ENCODE peak calls at places on chromosomes 3 and 15, in five cellular contexts. One of them, this sample, is unnamed.
A peak's percentile ranks its signal among the peaks of the same experiment; 100 is the strongest.

GRCh38 chr15:64982472-64982871 is 7.2 kb downstream of the SPG21 start:
- DNase-seq in omental fat pad: no peak
- DNase-seq in germinal center: no peak
- DNase-seq in testis: no peak
- DNase-seq in MG63: no peak
- DNase-seq in this sample: no peak

GRCh38 chr3:50347187-50347813 is 1.8 kb upstream of the ZMYND10 start:
- DNase-seq in omental fat pad: no peak
- DNase-seq in germinal center: peak; percentile 75
- DNase-seq in testis: peak; percentile 79
- DNase-seq in MG63: peak; percentile 52
- DNase-seq in this sample: peak; percentile 74

GRCh38 chr3:189833996-189834395 is 202.8 kb downstream of the TP63 start:
- DNase-seq in omental fat pad: no peak
- DNase-seq in germinal center: no peak
- DNase-seq in testis: no peak
- DNase-seq in MG63: no peak
- DNase-seq in this sample: no peak

GRCh38 chr3:172616061-172616461 is 92.8 kb upstream of the TNFSF10 start:
- DNase-seq in omental fat pad: no peak
- DNase-seq in germinal center: no peak
- DNase-seq in testis: no peak
- DNase-seq in MG63: no peak
- DNase-seq in this sample: no peak

GRCh38 chr3:195198424-195199346 is 72.3 kb downstream of the XXYLT1 start:
- DNase-seq in omental fat pad: no peak
- DNase-seq in germinal center: no peak
- DNase-seq in testis: no peak
- DNase-seq in MG63: no peak
- DNase-seq in this sample: no peak

GRCh38 chr15:56968821-56969220 is 50.4 kb downstream of the TCF12 start:
- DNase-seq in omental fat pad: no peak
- DNase-seq in germinal center: no peak
- DNase-seq in testis: no peak
- DNase-seq in MG63: no peak
- DNase-seq in this sample: no peak

GRCh38 chr3:146065573-146066006 is 95.4 kb downstream of the PLOD2 start:
- DNase-seq in omental fat pad: no peak
- DNase-seq in germinal center: no peak
- DNase-seq in testis: peak; percentile 34
- DNase-seq in MG63: no peak
- DNase-seq in this sample: no peak

GRCh38 chr3:168620854-168621253 is 525.1 kb upstream of the GOLIM4 start:
- DNase-seq in omental fat pad: no peak
- DNase-seq in germinal center: no peak
- DNase-seq in testis: peak; percentile 57
- DNase-seq in MG63: peak; percentile 9
- DNase-seq in this sample: no peak

GRCh38 chr3:115518100-115518852 is 105.0 kb upstream of the GAP43 start:
- DNase-seq in omental fat pad: peak; percentile 33
- DNase-seq in germinal center: no peak
- DNase-seq in testis: peak; percentile 81
- DNase-seq in MG63: peak; percentile 93
- DNase-seq in this sample: no peak

GRCh38 chr15:59247364-59247763 is 40.7 kb downstream of the LDHAL6B start:
- DNase-seq in omental fat pad: no peak
- DNase-seq in germinal center: peak; percentile 57
- DNase-seq in testis: peak; percentile 66
- DNase-seq in MG63: peak; percentile 55
- DNase-seq in this sample: peak; percentile 18

GRCh38 chr3:155391104-155391503 is 97.6 kb upstream of the STRIT1 start:
- DNase-seq in omental fat pad: no peak
- DNase-seq in germinal center: no peak
- DNase-seq in testis: no peak
- DNase-seq in MG63: no peak
- DNase-seq in this sample: no peak

GRCh38 chr3:34009480-34009844 is 211.0 kb downstream of the PDCD6IP start:
- DNase-seq in omental fat pad: no peak
- DNase-seq in germinal center: no peak
- DNase-seq in testis: no peak
- DNase-seq in MG63: no peak
- DNase-seq in this sample: no peak

GRCh38 chr3:132317229-132317948 is at the start of gene ACP3:
- DNase-seq in omental fat pad: no peak
- DNase-seq in germinal center: peak; percentile 64
- DNase-seq in testis: peak; percentile 66
- DNase-seq in MG63: peak; percentile 76
- DNase-seq in this sample: no peak

GRCh38 chr15:80582816-80583423 is 112.2 kb upstream of the ABHD17C start:
- DNase-seq in omental fat pad: no peak
- DNase-seq in germinal center: no peak
- DNase-seq in testis: no peak
- DNase-seq in MG63: no peak
- DNase-seq in this sample: no peak

GRCh38 chr15:97652700-97653167 is 307.8 kb upstream of the ARRDC4 start:
- DNase-seq in omental fat pad: no peak
- DNase-seq in germinal center: no peak
- DNase-seq in testis: no peak
- DNase-seq in MG63: peak; percentile 8
- DNase-seq in this sample: no peak

GRCh38 chr3:45575491-45575923 is 19.0 kb upstream of the LIMD1 start:
- DNase-seq in omental fat pad: no peak
- DNase-seq in germinal center: no peak
- DNase-seq in testis: no peak
- DNase-seq in MG63: no peak
- DNase-seq in this sample: no peak

GRCh38 chr3:159832024-159832423 is 156.6 kb upstream of the IL12A start:
- DNase-seq in omental fat pad: no peak
- DNase-seq in germinal center: peak; percentile 35
- DNase-seq in testis: no peak
- DNase-seq in MG63: no peak
- DNase-seq in this sample: no peak

GRCh38 chr15:38354321-38354929 is 99.5 kb upstream of the FAM98B start:
- DNase-seq in omental fat pad: peak; percentile 34
- DNase-seq in germinal center: peak; percentile 44
- DNase-seq in testis: peak; percentile 83
- DNase-seq in MG63: peak; percentile 13
- DNase-seq in this sample: peak; percentile 45

GRCh38 chr3:23264413-23264812 is 61.3 kb downstream of the UBE2E2 start:
- DNase-seq in omental fat pad: no peak
- DNase-seq in germinal center: no peak
- DNase-seq in testis: no peak
- DNase-seq in MG63: no peak
- DNase-seq in this sample: no peak

GRCh38 chr3:196971094-196971698 is 2.6 kb upstream of the PIGZ start:
- DNase-seq in omental fat pad: no peak
- DNase-seq in germinal center: no peak
- DNase-seq in testis: no peak
- DNase-seq in MG63: no peak
- DNase-seq in this sample: no peak

GRCh38 chr3:164380156-164380555 is 698.1 kb downstream of the SI start:
- DNase-seq in omental fat pad: no peak
- DNase-seq in germinal center: no peak
- DNase-seq in testis: no peak
- DNase-seq in MG63: no peak
- DNase-seq in this sample: no peak

GRCh38 chr3:41450416-41451231 is 251.3 kb downstream of the CTNNB1 start:
- DNase-seq in omental fat pad: no peak
- DNase-seq in germinal center: no peak
- DNase-seq in testis: no peak
- DNase-seq in MG63: no peak
- DNase-seq in this sample: no peak

This sample was measured in central memory CD8-positive, alpha-beta T cell.